ENCODE peak calls at places on chromosomes 16 and 17, in ten cellular contexts. V is heart right ventricle; E is psoas muscle; O is Right ventricle myocardium inferior; Y is ecto neural progenitor cell; M is HCT116; X is ACHN; F is left ventricle myocardium inferior; H is CD8-positive, alpha-beta T cell; K is C1 segment of cervical spinal cord. T is an unnamed sample.

GRCh38 chr16:3456374-3456773 is 12.9 kb downstream of the NAA60 start:
- DNase-seq in V (peak), E (no peak), O (no peak), Y (no peak), M (no peak), X (no peak), F (no peak), H (no peak), K (no peak), T (no peak)

GRCh38 chr16:66020061-66020460 is 346.4 kb upstream of the CDH5 start:
- DNase-seq in V (no peak), E (no peak), O (no peak), Y (no peak), M (no peak), X (no peak), F (no peak), H (no peak), K (no peak), T (no peak)

GRCh38 chr17:75352079-75352569 is 53.4 kb downstream of the GRB2 start:
- DNase-seq in V (no peak), E (no peak), O (no peak), Y (no peak), M (no peak), X (peak), F (no peak), H (no peak), K (no peak), T (no peak)

GRCh38 chr17:48101012-48101720 is at the start of gene CBX1:
- DNase-seq in V (peak), E (peak), O (peak), Y (peak), M (peak), X (peak), F (peak), H (peak), K (peak), T (peak)

GRCh38 chr17:2266045-2266864 is 37.3 kb downstream of the SMG6 start:
- DNase-seq in V (peak), E (no peak), O (no peak), Y (no peak), M (no peak), X (no peak), F (no peak), H (peak), K (no peak), T (no peak)

GRCh38 chr16:68269793-68270192 is 5.5 kb downstream of the SLC7A6 start:
- DNase-seq in V (no peak), E (no peak), O (no peak), Y (no peak), M (no peak), X (no peak), F (no peak), H (no peak), K (no peak), T (no peak)

GRCh38 chr16:84985079-84986065 is 26.0 kb downstream of the ZDHHC7 start:
- DNase-seq in V (no peak), E (peak), O (no peak), Y (no peak), M (no peak), X (no peak), F (no peak), H (no peak), K (no peak), T (no peak)

GRCh38 chr17:82216301-82217119 is 3.9 kb upstream of the CCDC57 start:
- DNase-seq in V (peak), E (peak), O (peak), Y (no peak), M (peak), X (peak), F (peak), H (no peak), K (peak), T (peak)

GRCh38 chr16:70437582-70438324 is 1.1 kb downstream of the ST3GAL2 start:
- DNase-seq in V (no peak), E (no peak), O (no peak), Y (no peak), M (no peak), X (peak), F (no peak), H (no peak), K (no peak), T (no peak)

GRCh38 chr17:78981010-78981888 is 1.5 kb upstream of the LGALS3BP start:
- DNase-seq in V (no peak), E (no peak), O (peak), Y (no peak), M (no peak), X (no peak), F (no peak), H (no peak), K (no peak), T (peak)

GRCh38 chr17:39923836-39924690 is 3.3 kb downstream of the ORMDL3 start:
- DNase-seq in V (no peak), E (no peak), O (no peak), Y (peak), M (no peak), X (no peak), F (no peak), H (no peak), K (no peak), T (no peak)

GRCh38 chr17:40498281-40499084 is 2.9 kb downstream of the TNS4 start:
- DNase-seq in V (no peak), E (no peak), O (no peak), Y (no peak), M (no peak), X (no peak), F (no peak), H (no peak), K (no peak), T (no peak)